ENCODE peak calls at places on chromosomes 2 and 18, in five cellular contexts. I is mucosa of descending colon, R is endothelial cell, Q is astrocyte of the spinal cord, W is fibroblast of villous mesenchyme. U is an unnamed sample.

GRCh38 chr2:186542002-186542401 is 47.9 kb upstream of the ITGAV start:
- DNase-seq in I (no peak), R (no peak), Q (no peak), W (no peak), U (no peak)

GRCh38 chr2:28484835-28485234 is 11.0 kb upstream of the PLB1 start:
- DNase-seq in I (no peak), R (no peak), Q (no peak), W (no peak), U (no peak)

GRCh38 chr2:117555965-117556364 is 258.5 kb upstream of the DDX18 start:
- DNase-seq in I (no peak), R (no peak), Q (no peak), W (no peak), U (no peak)

GRCh38 chr2:176744156-176744555 is 468.4 kb upstream of the HNRNPA3 start:
- DNase-seq in I (peak), R (no peak), Q (no peak), W (no peak), U (no peak)

GRCh38 chr2:218020966-218021535 is 18.3 kb upstream of the TNS1 start:
- DNase-seq in I (no peak), R (no peak), Q (no peak), W (no peak), U (no peak)

GRCh38 chr2:239832995-239833727 is 192.0 kb downstream of the NDUFA10 start:
- DNase-seq in I (no peak), R (no peak), Q (no peak), W (no peak), U (peak)

GRCh38 chr2:126645211-126645618 is 10.7 kb upstream of the GYPC start:
- DNase-seq in I (no peak), R (no peak), Q (no peak), W (no peak), U (no peak)

GRCh38 chr2:85652056-85652455 is 15.9 kb downstream of the SFTPB start:
- DNase-seq in I (no peak), R (no peak), Q (no peak), W (no peak), U (no peak)

GRCh38 chr2:111659361-111660281 is 224.4 kb downstream of the ANAPC1 start:
- DNase-seq in I (peak), R (no peak), Q (peak), W (peak), U (no peak)

GRCh38 chr2:58099097-58099769 is 52.6 kb downstream of the VRK2 start:
- DNase-seq in I (no peak), R (no peak), Q (no peak), W (no peak), U (no peak)

GRCh38 chr18:74013955-74014354 is 133.7 kb downstream of the FBXO15 start:
- DNase-seq in I (no peak), R (no peak), Q (peak), W (peak), U (no peak)

GRCh38 chr2:127406454-127406853 is 11.8 kb upstream of the PROC start:
- DNase-seq in I (no peak), R (no peak), Q (no peak), W (no peak), U (no peak)

GRCh38 chr18:45755936-45756335 is 32.0 kb downstream of the SLC14A1 start:
- DNase-seq in I (peak), R (no peak), Q (peak), W (peak), U (no peak)

GRCh38 chr2:58054264-58054663 is 7.7 kb downstream of the VRK2 start:
- DNase-seq in I (no peak), R (no peak), Q (no peak), W (peak), U (no peak)

GRCh38 chr2:115161531-115162453 is 719.4 kb downstream of the DPP10 start:
- DNase-seq in I (peak), R (peak), Q (no peak), W (no peak), U (peak)

GRCh38 chr2:115163572-115163971 is 721.1 kb downstream of the DPP10 start:
- DNase-seq in I (no peak), R (no peak), Q (no peak), W (no peak), U (no peak)

GRCh38 chr2:115168457-115168856 is 726.0 kb downstream of the DPP10 start:
- DNase-seq in I (no peak), R (no peak), Q (no peak), W (no peak), U (no peak)

GRCh38 chr2:115162454-115163293 is 720.2 kb downstream of the DPP10 start:
- DNase-seq in I (peak), R (peak), Q (no peak), W (no peak), U (no peak)

GRCh38 chr2:115165529-115166109 is 723.2 kb downstream of the DPP10 start:
- DNase-seq in I (peak), R (peak), Q (peak), W (peak), U (no peak)
- TF ChIP-seq CTCF in I (peak), R (peak), Q (peak), W (peak), U (peak)

DNA sequence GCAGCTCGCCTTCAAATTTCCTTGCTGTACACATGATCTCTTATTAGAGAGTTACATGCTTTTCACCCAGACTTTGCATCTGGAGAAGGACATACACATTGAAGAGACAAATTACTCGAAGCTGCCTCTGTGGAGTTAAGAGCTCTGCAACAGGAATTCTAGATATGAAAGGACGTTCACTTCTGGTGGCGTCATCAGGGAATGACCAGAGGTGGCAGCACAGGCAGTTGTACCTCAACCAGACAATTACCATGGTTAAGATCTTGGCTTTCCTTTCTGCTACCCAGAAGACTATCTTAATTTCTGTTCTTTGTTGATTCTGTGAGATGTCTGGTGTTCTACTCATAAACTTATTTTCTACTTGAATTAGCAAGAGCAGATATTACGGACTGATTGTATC is 39.1 kb upstream of the MC4R start:
- DNase-seq in I (no peak), R (peak), Q (no peak), W (no peak), U (no peak)
- TF ChIP-seq CTCF in I (no peak), R (no peak), Q (peak), W (no peak), U (no peak)

GRCh38 chr2:229575569-229576315 is 138.6 kb downstream of the DNER start:
- DNase-seq in I (no peak), R (no peak), Q (peak), W (no peak), U (no peak)

GRCh38 chr2:229572434-229573338 is 141.7 kb downstream of the DNER start:
- DNase-seq in I (no peak), R (no peak), Q (no peak), W (peak), U (no peak)

GRCh38 chr2:229582151-229582550 is 132.2 kb downstream of the DNER start:
- DNase-seq in I (no peak), R (no peak), Q (no peak), W (peak), U (no peak)

DNA sequence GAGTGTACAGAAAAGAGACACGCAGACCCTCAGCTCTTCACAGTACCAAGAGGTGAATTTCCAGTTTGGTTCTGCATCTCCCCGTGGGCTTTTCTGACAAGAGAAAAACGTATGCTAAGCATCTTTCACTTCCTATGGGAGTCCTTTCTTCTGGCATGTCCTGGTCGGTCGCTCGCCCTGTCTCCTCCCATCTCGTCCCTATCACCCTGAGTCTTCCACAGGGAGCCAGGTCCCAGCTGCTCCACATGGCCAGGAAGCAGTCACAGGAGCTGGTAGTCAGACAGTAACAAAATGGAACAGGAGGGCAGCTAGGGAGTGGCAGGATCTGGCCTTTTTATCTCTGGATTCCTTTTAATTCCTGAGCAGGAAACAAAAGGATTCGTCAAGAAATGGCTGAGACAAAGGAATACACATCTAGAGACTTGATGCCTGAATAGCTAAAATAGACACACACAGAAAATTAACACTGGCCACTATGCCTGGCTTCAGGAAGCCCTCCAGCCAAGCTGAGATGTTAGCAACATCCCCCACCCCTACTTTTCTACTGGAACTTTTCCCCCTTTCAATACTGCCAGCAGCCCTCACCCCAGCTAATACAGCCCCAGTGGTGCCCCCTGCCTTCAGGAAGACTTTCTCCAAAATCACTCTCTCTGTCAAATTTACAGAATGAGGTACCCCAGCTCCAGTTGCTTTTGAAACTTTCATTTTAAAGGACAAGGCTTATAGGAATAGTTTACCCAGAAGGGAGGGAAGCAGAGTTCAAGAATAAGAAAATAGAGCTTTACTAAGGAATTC is 136.1 kb downstream of the DNER start:
- DNase-seq in I (no peak), R (no peak), Q (no peak), W (no peak), U (no peak)
- TF ChIP-seq CTCF in I (no peak), R (no peak), Q (no peak), W (peak), U (no peak)

GRCh38 chr2:185208261-185208660 is 530.3 kb upstream of the FSIP2 start:
- DNase-seq in I (peak), R (peak), Q (peak), W (peak), U (no peak)
- TF ChIP-seq CTCF in I (no peak), R (peak), Q (peak), W (no peak), U (peak)

GRCh38 chr18:25675123-25675850 is 323.3 kb upstream of the ZNF521 start:
- DNase-seq in I (no peak), R (no peak), Q (no peak), W (no peak), U (no peak)

GRCh38 chr18:25672490-25672889 is 320.5 kb upstream of the ZNF521 start:
- DNase-seq in I (no peak), R (peak), Q (no peak), W (no peak), U (no peak)

GRCh38 chr18:25674183-25674582 is 322.2 kb upstream of the ZNF521 start:
- DNase-seq in I (no peak), R (no peak), Q (no peak), W (no peak), U (no peak)

GRCh38 chr18:25669741-25670140 is 317.8 kb upstream of the ZNF521 start:
- DNase-seq in I (peak), R (no peak), Q (no peak), W (peak), U (no peak)
- TF ChIP-seq CTCF in I (no peak), R (no peak), Q (peak), W (peak), U (no peak)

DNA sequence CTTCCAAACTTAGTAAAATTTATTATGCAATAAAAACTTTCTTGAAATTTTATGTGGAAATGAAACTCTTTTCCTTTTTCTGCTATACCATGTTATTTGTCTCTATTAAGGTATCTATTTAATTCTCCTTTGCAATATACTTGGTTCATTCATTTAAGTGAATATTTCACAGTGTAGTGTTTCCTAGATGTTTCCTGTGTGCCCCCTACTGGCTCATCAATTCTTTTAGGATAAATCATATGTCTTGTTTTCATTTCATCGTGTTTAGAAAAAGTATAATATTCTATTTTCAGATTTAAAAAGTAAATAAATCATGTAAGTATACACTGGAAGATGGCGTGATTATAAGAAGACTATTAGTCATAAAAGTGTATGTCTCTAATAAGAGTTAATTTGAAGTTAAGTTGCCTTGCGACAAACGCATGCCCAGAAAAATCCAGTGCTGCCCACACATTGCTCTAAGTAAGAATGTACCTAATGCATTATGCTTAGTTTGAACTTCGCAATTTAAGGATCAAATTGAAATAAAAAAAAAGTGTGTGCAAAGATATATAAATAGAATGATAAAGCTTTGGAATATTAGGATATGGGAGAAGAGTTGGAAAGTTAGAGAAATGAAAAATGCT is 525.4 kb downstream of the KCNJ3 start:
- DNase-seq in I (peak), R (no peak), Q (peak), W (peak), U (no peak)
- TF ChIP-seq CTCF in I (no peak), R (peak), Q (peak), W (peak), U (peak)

GRCh38 chr2:26455801-26456700 is 21.9 kb downstream of the OTOF start:
- DNase-seq in I (peak), R (no peak), Q (no peak), W (no peak), U (no peak)
- TF ChIP-seq CTCF in I (no peak), R (no peak), Q (no peak), W (no peak), U (no peak)

GRCh38 chr2:33229646-33230045 is 246.8 kb upstream of the RASGRP3 start:
- DNase-seq in I (no peak), R (no peak), Q (no peak), W (no peak), U (no peak)
- TF ChIP-seq CTCF in I (no peak), R (no peak), Q (no peak), W (no peak), U (no peak)

U was measured in mesothelial cell of epicardium.